ENCODE peak calls at places on chromosomes 11 and 22, in four cellular contexts. M is LoVo; R is naive thymus-derived CD4-positive, alpha-beta T cell; G is aorta. D is an unnamed sample.

GRCh38 chr11:117903505-117904382 is 25.5 kb downstream of the TMPRSS13 start:
- DNase-seq in M (no peak), G (no peak), R (no peak), D (no peak)

GRCh38 chr22:43852605-43853327 is 9.5 kb downstream of the SULT4A1 start:
- DNase-seq in R (no peak), M (no peak), G (peak), D (no peak)

GRCh38 chr22:48250286-48250895 is 1487.9 kb downstream of the TBC1D22A start:
- DNase-seq in M (no peak), G (no peak), R (no peak), D (no peak)

GRCh38 chr11:30983810-30984441 is 385.6 kb downstream of the DCDC1 start:
- DNase-seq in M (no peak), R (no peak), G (no peak), D (no peak)

GRCh38 chr11:17786824-17787525 is 52.4 kb downstream of the KCNC1 start:
- DNase-seq in R (no peak), G (peak), M (no peak), D (no peak)

GRCh38 chr22:33787645-33788456 is 132.4 kb downstream of the LARGE1 start:
- DNase-seq in R (no peak), M (no peak), G (no peak), D (no peak)

GRCh38 chr22:43269325-43270040 is 73.7 kb downstream of the SCUBE1 start:
- DNase-seq in R (no peak), M (no peak), G (no peak), D (no peak)

GRCh38 chr22:42608481-42609361 is 6.0 kb downstream of the POLDIP3 start:
- DNase-seq in M (no peak), G (no peak), R (no peak), D (no peak)

GRCh38 chr11:1171985-1172728 is 14.4 kb downstream of the MUC5AC start:
- DNase-seq in R (no peak), G (no peak), M (no peak), D (peak)

GRCh38 chr11:72203163-72203562 is 11.2 kb downstream of the FOLR1 start:
- DNase-seq in R (no peak), M (no peak), G (no peak), D (no peak)

GRCh38 chr11:121117753-121118152 is 16.7 kb downstream of the TECTA start:
- DNase-seq in M (no peak), R (no peak), G (no peak), D (no peak)

GRCh38 chr11:123640677-123641494 is 13.5 kb downstream of the SCN3B start:
- DNase-seq in M (peak), G (no peak), R (peak), D (peak)

GRCh38 chr11:35617687-35618496 is at the start of gene FJX1:
- DNase-seq in M (no peak), R (no peak), G (peak), D (peak)

GRCh38 chr11:29312817-29313216 is 704.0 kb downstream of the KCNA4 start:
- DNase-seq in G (no peak), R (no peak), M (no peak), D (no peak)

GRCh38 chr22:17781319-17782031 is 7.2 kb upstream of the BID start:
- DNase-seq in G (no peak), M (peak), R (no peak), D (no peak)

GRCh38 chr11:45920531-45921477 is 1.7 kb upstream of the LARGE2 start:
- DNase-seq in M (no peak), G (peak), R (no peak), D (peak)

GRCh38 chr11:77047007-77047927 is 13.1 kb downstream of the B3GNT6 start:
- DNase-seq in G (no peak), M (peak), R (peak), D (no peak)